ENCODE peak calls at places on chromosomes 7 and 10, in seven cellular contexts. S is fibroblast of lung, U is GM04503, Q is SHP77, I is Daoy, B is fibroblast of the aortic adventitia, Z is AG10803. L is an unnamed sample.

GRCh38 chr10:86264481-86265231 is 101.9 kb downstream of the GRID1 start:
- DNase-seq in S (no peak), U (no peak), Q (no peak), I (no peak), B (no peak), Z (no peak), L (no peak)

GRCh38 chr7:18179058-18179457 is 151.4 kb upstream of the PRPS1L1 start:
- DNase-seq in S (peak), U (no peak), Q (no peak), I (peak), B (peak), Z (no peak), L (no peak)

GRCh38 chr10:36475746-36476145 is 649.7 kb upstream of the ANKRD30A start:
- DNase-seq in S (no peak), U (no peak), Q (no peak), I (no peak), B (no peak), Z (no peak), L (no peak)

GRCh38 chr7:28338041-28338440 is 74.3 kb upstream of the CREB5 start:
- DNase-seq in S (no peak), U (no peak), Q (no peak), I (no peak), B (no peak), Z (no peak), L (no peak)

GRCh38 chr10:43131906-43132305 is 6.3 kb upstream of the CSGALNACT2 start:
- DNase-seq in S (no peak), U (no peak), Q (no peak), I (no peak), B (no peak), Z (no peak), L (no peak)

GRCh38 chr10:23040002-23040401 is 55.4 kb upstream of the MSRB2 start:
- DNase-seq in S (no peak), U (no peak), Q (no peak), I (no peak), B (no peak), Z (no peak), L (no peak)

GRCh38 chr10:6494934-6495592 is 85.0 kb downstream of the PRKCQ start:
- DNase-seq in S (no peak), U (no peak), Q (no peak), I (peak), B (no peak), Z (no peak), L (no peak)

GRCh38 chr7:82362129-82362528 is 81.4 kb downstream of the CACNA2D1 start:
- DNase-seq in S (peak), U (peak), Q (no peak), I (peak), B (peak), Z (peak), L (no peak)

GRCh38 chr10:5565671-5566581 is 41.2 kb downstream of the CALML3 start:
- DNase-seq in S (peak), U (peak), Q (no peak), I (peak), B (no peak), Z (peak), L (peak)

GRCh38 chr7:21067216-21067615 is 280.5 kb upstream of the SP8 start:
- DNase-seq in S (no peak), U (no peak), Q (no peak), I (no peak), B (no peak), Z (no peak), L (no peak)

GRCh38 chr7:123594813-123595241 is 6.8 kb upstream of the ASB15 start:
- DNase-seq in S (peak), U (no peak), Q (peak), I (peak), B (no peak), Z (no peak), L (peak)

GRCh38 chr7:93245525-93246432 is 13.6 kb downstream of the VPS50 start:
- DNase-seq in S (peak), U (no peak), Q (no peak), I (no peak), B (peak), Z (peak), L (no peak)

GRCh38 chr10:63491558-63492316 is 26.0 kb upstream of the JMJD1C start:
- DNase-seq in S (peak), U (peak), Q (no peak), I (no peak), B (peak), Z (peak), L (no peak)

GRCh38 chr10:109977382-109977806 is 30.4 kb upstream of the ADD3 start:
- DNase-seq in S (peak), U (no peak), Q (no peak), I (peak), B (peak), Z (peak), L (peak)

GRCh38 chr10:125262414-125262813 is 102.1 kb upstream of the CTBP2 start:
- DNase-seq in S (no peak), U (no peak), Q (no peak), I (no peak), B (no peak), Z (no peak), L (no peak)

GRCh38 chr7:144391823-144392255 is 11.7 kb downstream of the NOBOX start:
- DNase-seq in S (peak), U (no peak), Q (peak), I (peak), B (peak), Z (peak), L (no peak)

GRCh38 chr10:63483983-63484382 is 18.2 kb upstream of the JMJD1C start:
- DNase-seq in S (no peak), U (no peak), Q (no peak), I (no peak), B (no peak), Z (no peak), L (no peak)

GRCh38 chr7:81926154-81926553 is 156.3 kb upstream of the HGF start:
- DNase-seq in S (peak), U (no peak), Q (no peak), I (no peak), B (peak), Z (peak), L (no peak)

GRCh38 chr7:11775401-11775800 is 56.6 kb downstream of the THSD7A start:
- DNase-seq in S (no peak), U (no peak), Q (no peak), I (no peak), B (no peak), Z (no peak), L (no peak)

GRCh38 chr10:36094091-36094490 is 452.0 kb upstream of the FZD8 start:
- DNase-seq in S (peak), U (no peak), Q (no peak), I (no peak), B (no peak), Z (no peak), L (no peak)

L was measured in transverse colon.